ENCODE peak calls at places on chromosomes 1 and 21, in six cellular contexts. M is esophagus squamous epithelium, J is lower leg skin, G is T-helper 9 cell, Q is HT-29, P is B cell. D is an unnamed sample.

GRCh38 chr1:39269791-39270342 is 65.4 kb downstream of the MACF1 start:
- DNase-seq in Q (no peak), M (no peak), P (peak; percentile 82), J (no peak), G (no peak), D (no peak)

GRCh38 chr1:25054526-25054925 is 124.5 kb upstream of the RUNX3 start:
- DNase-seq in P (no peak), G (no peak), M (no peak), Q (no peak), J (no peak), D (no peak)

GRCh38 chr21:40852563-40852962 is 5.6 kb upstream of the DSCAM start:
- DNase-seq in P (no peak), M (no peak), G (no peak), J (no peak), Q (no peak), D (no peak)

GRCh38 chr1:116230712-116231111 is 119.5 kb downstream of the MAB21L3 start:
- DNase-seq in Q (no peak), P (no peak), G (no peak), J (no peak), M (no peak), D (no peak)

GRCh38 chr21:17513214-17514123 is 626 bp downstream of the CXADR start:
- DNase-seq in Q (peak; percentile 60), J (no peak), P (peak; percentile 9), M (no peak), G (peak; percentile 11), D (peak; percentile 2)

GRCh38 chr1:228306275-228307217 is 98.7 kb downstream of the OBSCN start:
- DNase-seq in Q (no peak), J (no peak), G (no peak), P (no peak), M (no peak), D (no peak)

GRCh38 chr1:111603979-111604378 is 15.6 kb upstream of the RAP1A start:
- DNase-seq in J (no peak), M (peak; percentile 16), P (peak; percentile 59), Q (no peak), G (peak; percentile 59), D (peak; percentile 74)

GRCh38 chr1:117826551-117827078 is 102.8 kb downstream of the GDAP2 start:
- DNase-seq in P (no peak), M (no peak), Q (peak; percentile 7), J (peak; percentile 54), G (no peak), D (no peak)

GRCh38 chr1:4847731-4848130 is 193.3 kb downstream of the AJAP1 start:
- DNase-seq in J (no peak), P (no peak), M (no peak), Q (no peak), G (no peak), D (no peak)

GRCh38 chr1:33342041-33342723 is 21.3 kb upstream of the A3GALT2 start:
- DNase-seq in M (no peak), G (no peak), P (no peak), Q (peak; percentile 84), J (peak; percentile 89), D (no peak)

GRCh38 chr1:91400133-91400725 is 4.4 kb downstream of the HFM1 start:
- DNase-seq in G (no peak), M (no peak), Q (no peak), P (no peak), J (no peak), D (no peak)

GRCh38 chr1:234372011-234372757 is 1.1 kb upstream of the COA6 start:
- DNase-seq in G (no peak), M (no peak), J (no peak), P (no peak), Q (no peak), D (no peak)

GRCh38 chr1:201024251-201024998 is 911 bp upstream of the KIF21B start:
- DNase-seq in Q (peak; percentile 27), G (no peak), P (no peak), M (no peak), J (no peak), D (no peak)

GRCh38 chr1:90339822-90340221 is 344.9 kb downstream of the ZNF326 start:
- DNase-seq in J (no peak), G (no peak), P (no peak), M (no peak), Q (peak; percentile 42), D (no peak)

GRCh38 chr1:113141650-113142473 is 68.9 kb downstream of the LRIG2 start:
- DNase-seq in Q (peak; percentile 29), G (no peak), J (no peak), P (no peak), M (no peak), D (no peak)

GRCh38 chr1:98870959-98871903 is 133.4 kb downstream of the PLPPR5 start:
- DNase-seq in P (peak; percentile 74), M (no peak), Q (peak; percentile 17), G (peak; percentile 21), J (no peak), D (peak; percentile 6)

GRCh38 chr1:159935719-159936283 is 9.6 kb downstream of the IGSF9 start:
- DNase-seq in Q (peak; percentile 23), M (no peak), G (no peak), J (no peak), P (peak; percentile 42), D (no peak)

GRCh38 chr1:217626321-217626720 is 4.6 kb downstream of the GPATCH2 start:
- DNase-seq in M (no peak), Q (no peak), J (no peak), G (no peak), P (no peak), D (no peak)

GRCh38 chr1:23544444-23545389 is 13.7 kb upstream of the E2F2 start:
- DNase-seq in Q (peak; percentile 86), M (no peak), P (peak; percentile 80), J (peak; percentile 67), G (peak; percentile 57), D (peak; percentile 54)

GRCh38 chr1:96649301-96649700 is 72.3 kb upstream of the PTBP2 start:
- DNase-seq in G (no peak), J (no peak), M (no peak), P (no peak), Q (no peak), D (no peak)

GRCh38 chr1:30407030-30407861 is 316.1 kb downstream of the MATN1 start:
- DNase-seq in G (no peak), M (no peak), Q (no peak), P (no peak), J (no peak), D (no peak)

GRCh38 chr1:229209816-229210215 is 61.1 kb upstream of the RAB4A start:
- DNase-seq in P (no peak), M (no peak), J (no peak), G (no peak), Q (no peak), D (no peak)

GRCh38 chr1:61082336-61083013 is at the start of gene NFIA:
- DNase-seq in P (peak; percentile 42), J (peak; percentile 66), G (peak; percentile 19), Q (peak; percentile 76), M (no peak), D (peak; percentile 11)

GRCh38 chr1:116433283-116434257 is 60.5 kb downstream of the ATP1A1 start:
- DNase-seq in P (no peak), J (no peak), M (no peak), G (no peak), Q (no peak), D (no peak)

GRCh38 chr1:172638885-172639831 is 19.7 kb upstream of the FASLG start:
- DNase-seq in J (no peak), M (no peak), G (peak; percentile 35), P (no peak), Q (peak; percentile 43), D (peak; percentile 56)

GRCh38 chr1:95058974-95059373 is 13.8 kb downstream of the ALG14 start:
- DNase-seq in G (no peak), J (no peak), M (no peak), P (no peak), Q (no peak), D (no peak)

GRCh38 chr1:94310570-94311270 is 73.3 kb upstream of the ARHGAP29 start:
- DNase-seq in G (no peak), Q (no peak), J (no peak), M (no peak), P (no peak), D (no peak)

GRCh38 chr1:227447531-227447990 is 115.8 kb upstream of the ZNF678 start:
- DNase-seq in M (no peak), J (no peak), G (no peak), Q (peak; percentile 58), P (no peak), D (no peak)

GRCh38 chr1:156667610-156667967 is 9.6 kb downstream of the NES start:
- DNase-seq in M (no peak), P (no peak), J (no peak), Q (no peak), G (no peak), D (no peak)

GRCh38 chr1:20472860-20473711 is 12.9 kb downstream of the CAMK2N1 start:
- DNase-seq in P (peak; percentile 36), G (no peak), Q (no peak), J (no peak), M (no peak), D (no peak)

GRCh38 chr1:160481979-160482596 is 41.0 kb downstream of the SLAMF6 start:
- DNase-seq in P (no peak), G (no peak), M (no peak), J (no peak), Q (no peak), D (no peak)

D was measured in activated effector memory CD4-positive, alpha-beta T cell treated with Interleukin-2 at 50 U/mL for 16 hours.